ENCODE peak calls at places on chromosomes 13 and 19, in seven cellular contexts. K, I, P, C, J, B and W are unnamed samples.

GRCh38 chr19:16886305-16886880 is 2.4 kb upstream of the F2RL3 start:
- DNase-seq in B (peak), K (no peak), C (no peak), J (peak), P (no peak), I (peak), W (peak)

GRCh38 chr19:45812297-45812696 is 2.8 kb downstream of the RSPH6A start:
- DNase-seq in P (no peak), C (no peak), J (no peak), B (no peak), K (no peak), I (no peak), W (no peak)

GRCh38 chr13:82070411-82070810 is 1729.5 kb upstream of the SPRY2 start:
- DNase-seq in J (no peak), I (no peak), P (no peak), K (no peak), C (no peak), B (no peak), W (no peak)

GRCh38 chr19:30516111-30516510 is 143.9 kb downstream of the ZNF536 start:
- DNase-seq in P (no peak), I (no peak), K (no peak), B (no peak), J (no peak), C (no peak), W (peak)

GRCh38 chr19:3644351-3645066 is 17.9 kb upstream of the CACTIN start:
- DNase-seq in K (no peak), I (no peak), P (no peak), B (no peak), C (peak), J (no peak), W (no peak)

GRCh38 chr19:31349160-31349881 is at the start of gene TSHZ3:
- DNase-seq in C (peak), P (peak), B (peak), I (peak), K (peak), J (peak), W (peak)

GRCh38 chr13:45367358-45367757 is 26.4 kb upstream of the TPT1 start:
- DNase-seq in J (peak), K (no peak), B (no peak), C (peak), I (peak), P (peak), W (no peak)

GRCh38 chr19:2061936-2062729 is 11.1 kb upstream of the MKNK2 start:
- DNase-seq in J (peak), P (peak), K (no peak), C (no peak), B (no peak), I (no peak), W (peak)

GRCh38 chr13:97238883-97239282 is 16.8 kb downstream of the MBNL2 start:
- DNase-seq in J (no peak), B (no peak), I (no peak), C (no peak), P (no peak), K (no peak), W (no peak)

GRCh38 chr13:38255600-38255999 is 94.1 kb upstream of the UFM1 start:
- DNase-seq in I (no peak), J (no peak), B (no peak), K (no peak), P (no peak), C (no peak), W (no peak)

GRCh38 chr19:1093330-1093729 is 1.8 kb downstream of the POLR2E start:
- DNase-seq in B (no peak), I (no peak), J (no peak), K (no peak), P (no peak), C (no peak), W (peak)

GRCh38 chr13:69565334-69565733 is 542.3 kb upstream of the ATXN8OS start:
- DNase-seq in P (peak), B (no peak), I (peak), J (no peak), C (no peak), K (peak), W (no peak)

GRCh38 chr13:42617262-42617661 is 43.3 kb downstream of the TNFSF11 start:
- DNase-seq in P (no peak), C (no peak), K (no peak), B (no peak), J (no peak), I (no peak), W (no peak)

GRCh38 chr19:58543826-58544590 is at the start of gene TRIM28:
- DNase-seq in B (peak), C (peak), K (peak), P (peak), I (peak), J (peak), W (peak)

GRCh38 chr19:58536852-58537798 is 6.7 kb upstream of the TRIM28 start:
- DNase-seq in C (no peak), I (no peak), B (no peak), K (no peak), J (peak), P (no peak), W (no peak)

GRCh38 chr19:58535857-58536256 is 8.0 kb upstream of the TRIM28 start:
- DNase-seq in I (no peak), B (no peak), C (no peak), K (no peak), J (no peak), P (no peak), W (no peak)

GRCh38 chr19:58538257-58539168 is 5.4 kb upstream of the TRIM28 start:
- DNase-seq in P (no peak), J (peak), I (no peak), C (peak), B (peak), K (no peak), W (no peak)
- TF ChIP-seq EP300 in P (no peak), J (no peak), I (no peak), C (no peak), B (no peak), K (no peak), W (no peak)

GRCh38 chr13:102825921-102826706 is 19.7 kb upstream of the ERCC5 start:
- DNase-seq in P (no peak), J (no peak), C (no peak), K (no peak), I (no peak), B (no peak), W (no peak)

GRCh38 chr13:102836471-102836870 is 9.4 kb upstream of the ERCC5 start:
- DNase-seq in K (no peak), J (no peak), P (no peak), B (no peak), C (no peak), I (no peak), W (no peak)

GRCh38 chr13:102825400-102825799 is 20.4 kb upstream of the ERCC5 start:
- DNase-seq in C (no peak), J (no peak), K (no peak), B (no peak), P (no peak), I (no peak), W (no peak)

GRCh38 chr13:102830646-102831045 is 15.2 kb upstream of the ERCC5 start:
- DNase-seq in I (peak), J (no peak), C (peak), P (no peak), K (no peak), B (no peak), W (no peak)
- TF ChIP-seq POLR2AphosphoS5 in I (no peak), J (no peak), C (no peak), P (no peak), K (no peak), B (no peak), W (no peak)

DNA sequence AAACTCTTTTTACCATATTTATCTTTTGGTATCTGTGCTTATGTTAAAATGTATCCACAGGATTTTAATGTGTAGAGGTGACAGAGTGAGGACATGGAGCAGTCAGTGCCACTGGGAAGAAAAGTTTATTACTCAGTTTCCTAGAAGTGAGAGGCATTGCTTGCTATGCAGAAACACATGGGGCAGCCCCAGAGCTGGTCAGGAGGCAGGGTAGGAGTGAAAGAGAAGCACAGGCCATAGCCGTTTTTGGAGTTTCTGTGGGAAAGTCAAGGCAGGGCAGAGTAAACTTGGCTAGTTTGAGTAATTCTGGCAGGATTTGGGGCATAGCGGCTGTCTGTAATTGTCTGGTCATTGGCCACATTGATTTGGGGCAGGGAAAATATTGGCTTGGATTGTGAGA is 370.9 kb downstream of the FGF9 start:
- DNase-seq in P (no peak), K (no peak), J (no peak), I (no peak), B (no peak), C (no peak), W (no peak)
- TF ChIP-seq EP300 in P (no peak), K (no peak), J (no peak), I (no peak), B (no peak), C (no peak), W (no peak)

GRCh38 chr13:98927954-98928927 is 49.6 kb downstream of the DOCK9 start:
- DNase-seq in P (no peak), B (peak), J (no peak), K (peak), I (no peak), C (no peak), W (no peak)
- TF ChIP-seq POLR2AphosphoS5 in P (no peak), B (no peak), J (peak), K (no peak), I (no peak), C (no peak), W (no peak)

DNA sequence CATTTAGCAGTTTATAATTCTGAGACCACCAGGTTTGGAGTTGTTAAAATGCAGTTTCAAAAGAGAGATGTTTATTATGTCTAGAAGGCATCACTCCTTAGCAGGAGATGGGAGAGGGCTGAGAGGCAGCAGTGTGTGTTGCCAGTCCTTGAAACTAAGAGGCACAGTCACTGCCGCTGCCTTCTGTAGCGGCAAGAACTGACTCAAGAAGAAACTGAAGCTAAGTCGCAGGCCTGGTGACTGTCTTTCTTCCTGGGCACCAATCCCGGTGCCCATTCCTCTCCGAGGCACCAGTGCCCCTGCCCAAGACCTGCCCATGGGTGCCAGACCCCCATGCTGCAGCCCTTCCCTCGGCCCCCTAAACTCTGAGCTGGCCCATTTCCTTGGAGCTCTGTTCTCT is 20.1 kb downstream of the N4BP2L1 start:
- DNase-seq in J (no peak), P (no peak), K (no peak), C (no peak), I (no peak), B (no peak), W (no peak)
- TF ChIP-seq EP300 in J (no peak), P (no peak), K (no peak), C (no peak), I (no peak), B (no peak), W (no peak)

GRCh38 chr19:49335071-49335783 is at the start of gene CD37:
- DNase-seq in B (no peak), C (peak), I (peak), P (peak), J (no peak), K (no peak), W (peak)
- TF ChIP-seq POLR2AphosphoS5 in B (no peak), C (no peak), I (no peak), P (no peak), J (no peak), K (no peak), W (peak)

GRCh38 chr13:54511356-54511755 is 1482.7 kb downstream of the OLFM4 start:
- DNase-seq in K (no peak), I (no peak), B (no peak), C (no peak), J (no peak), P (no peak), W (no peak)

DNA sequence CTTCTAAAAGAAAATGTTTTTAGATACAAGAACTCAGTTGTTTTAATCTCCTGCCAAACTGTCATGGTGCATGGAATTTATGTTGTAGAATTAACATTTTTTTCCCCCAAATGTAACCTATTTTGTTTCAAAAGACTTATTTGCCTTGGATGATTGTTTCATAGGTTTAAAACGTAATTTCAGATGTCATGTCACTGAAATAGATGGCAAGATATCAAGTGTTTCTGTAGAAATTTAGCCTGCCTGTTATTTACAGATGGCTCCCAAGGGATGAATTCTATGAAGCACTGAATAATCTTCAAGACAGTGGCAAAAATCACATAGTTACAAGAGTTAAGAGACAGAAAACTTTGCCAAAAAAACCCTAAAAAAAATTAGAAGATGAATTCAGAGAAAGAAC is 1484.6 kb downstream of the OLFM4 start:
- DNase-seq in P (no peak), B (no peak), C (no peak), I (no peak), J (no peak), K (no peak), W (no peak)
- TF ChIP-seq EP300 in P (no peak), B (no peak), C (no peak), I (no peak), J (no peak), K (no peak), W (no peak)

GRCh38 chr19:41641879-41642485 is 15.1 kb upstream of the CEACAM4 start:
- DNase-seq in K (peak), C (peak), I (peak), P (peak), J (no peak), B (no peak), W (peak)

GRCh38 chr19:41637484-41637883 is 10.6 kb upstream of the CEACAM4 start:
- DNase-seq in P (no peak), B (no peak), I (no peak), J (no peak), K (no peak), C (no peak), W (no peak)

GRCh38 chr19:41638624-41639023 is 11.8 kb upstream of the CEACAM4 start:
- DNase-seq in C (no peak), K (no peak), B (no peak), P (no peak), J (no peak), I (no peak), W (no peak)
- TF ChIP-seq POLR2AphosphoS5 in C (no peak), K (no peak), B (no peak), P (no peak), J (no peak), I (no peak), W (no peak)